ENCODE peak calls at places on chromosomes 16 and 17, in six cellular contexts. K is central memory CD4-positive, alpha-beta T cell; P is ovary; Q is body of pancreas; S is activated T-cell treated with anti-CD3 and anti-CD28 coated beads for 1 hour; Y is stimulated activated CD8-positive, alpha-beta memory T cell treated with anti-CD3 and anti-CD28 coated beads, Interleukin-15, amount 100 ng/mL, for 1 hour. E is an unnamed sample.

GRCh38 chr17:45850468-45850867 is 5.8 kb downstream of the SPPL2C start:
- DNase-seq in K (no peak), P (no peak), Q (no peak), S (no peak), Y (no peak), E (no peak)

GRCh38 chr16:3859875-3860274 is 20.6 kb downstream of the CREBBP start:
- DNase-seq in K (no peak), P (no peak), Q (no peak), S (no peak), Y (no peak), E (no peak)

GRCh38 chr16:88355389-88356123 is 27.2 kb upstream of the ZNF469 start:
- DNase-seq in K (no peak), P (no peak), Q (no peak), S (no peak), Y (no peak), E (no peak)

GRCh38 chr16:24445216-24445615 is 94.2 kb upstream of the RBBP6 start:
- DNase-seq in K (no peak), P (no peak), Q (no peak), S (no peak), Y (no peak), E (no peak)

GRCh38 chr16:626787-627457 is 3.9 kb upstream of the WFIKKN1 start:
- DNase-seq in K (no peak), P (peak; percentile 89), Q (peak; percentile 14), S (no peak), Y (no peak), E (peak; percentile 76)

GRCh38 chr17:50149099-50149424 is 1.4 kb downstream of the PPP1R9B start:
- DNase-seq in K (no peak), P (no peak), Q (no peak), S (no peak), Y (no peak), E (peak; percentile 29)

GRCh38 chr17:40510328-40510648 is 8.9 kb upstream of the TNS4 start:
- DNase-seq in K (no peak), P (no peak), Q (no peak), S (no peak), Y (no peak), E (no peak)

GRCh38 chr16:27199747-27200146 is 3.6 kb upstream of the KDM8 start:
- DNase-seq in K (peak; percentile 61), P (no peak), Q (no peak), S (no peak), Y (no peak), E (peak; percentile 63)

GRCh38 chr16:9072806-9073341 is 18.6 kb upstream of the HAPSTR1 start:
- DNase-seq in K (no peak), P (no peak), Q (no peak), S (no peak), Y (no peak), E (no peak)

GRCh38 chr17:66165537-66166123 is 26.3 kb downstream of the CEP112 start:
- DNase-seq in K (peak; percentile 43), P (no peak), Q (no peak), S (no peak), Y (no peak), E (peak; percentile 72)

GRCh38 chr17:9217151-9218067 is 196.1 kb downstream of the NTN1 start:
- DNase-seq in K (no peak), P (no peak), Q (no peak), S (no peak), Y (no peak), E (no peak)

GRCh38 chr16:11005611-11005975 is 61.2 kb downstream of the CLEC16A start:
- DNase-seq in K (no peak), P (no peak), Q (no peak), S (no peak), Y (no peak), E (no peak)

GRCh38 chr16:15950167-15950854 is 895 bp downstream of the ABCC1 start:
- DNase-seq in K (peak; percentile 66), P (peak; percentile 28), Q (peak; percentile 18), S (no peak), Y (no peak), E (peak; percentile 48)

GRCh38 chr17:77800832-77801231 is 157.7 kb upstream of the TNRC6C start:
- DNase-seq in K (no peak), P (no peak), Q (no peak), S (no peak), Y (no peak), E (no peak)

GRCh38 chr16:67733734-67734470 is 14.8 kb upstream of the GFOD2 start:
- DNase-seq in K (no peak), P (no peak), Q (no peak), S (no peak), Y (no peak), E (peak; percentile 10)

GRCh38 chr17:69696645-69697044 is 282.1 kb downstream of the MAP2K6 start:
- DNase-seq in K (no peak), P (no peak), Q (no peak), S (no peak), Y (no peak), E (no peak)

GRCh38 chr16:69930117-69930776 is 20.9 kb upstream of the CLEC18A start:
- DNase-seq in K (peak; percentile 26), P (peak; percentile 60), Q (peak; percentile 60), S (peak; percentile 15), Y (no peak), E (peak; percentile 78)

GRCh38 chr17:19578545-19578944 is 44.9 kb downstream of the SLC47A1 start:
- DNase-seq in K (no peak), P (no peak), Q (no peak), S (no peak), Y (no peak), E (peak; percentile 54)

GRCh38 chr17:15181816-15182215 is 83.3 kb downstream of the PMP22 start:
- DNase-seq in K (no peak), P (no peak), Q (no peak), S (no peak), Y (no peak), E (no peak)

GRCh38 chr16:81279375-81279774 is 35.4 kb upstream of the GAN start:
- DNase-seq in K (no peak), P (no peak), Q (no peak), S (no peak), Y (no peak), E (no peak)

GRCh38 chr17:66900126-66901010 is 64.1 kb upstream of the CACNG4 start:
- DNase-seq in K (no peak), P (no peak), Q (no peak), S (no peak), Y (no peak), E (peak; percentile 38)

GRCh38 chr17:54881255-54881972 is 19.2 kb upstream of the TOM1L1 start:
- DNase-seq in K (no peak), P (no peak), Q (no peak), S (no peak), Y (no peak), E (no peak)

GRCh38 chr17:36546418-36547093 is 1.8 kb downstream of the GGNBP2 start:
- DNase-seq in K (no peak), P (no peak), Q (no peak), S (no peak), Y (no peak), E (peak; percentile 12)

GRCh38 chr17:29107933-29108805 is 65.2 kb downstream of the PIPOX start:
- DNase-seq in K (no peak), P (no peak), Q (peak; percentile 94), S (no peak), Y (no peak), E (no peak)

GRCh38 chr16:26330654-26331053 is 638.9 kb downstream of the HS3ST4 start:
- DNase-seq in K (no peak), P (no peak), Q (no peak), S (no peak), Y (no peak), E (no peak)

GRCh38 chr16:24499193-24499814 is 40.1 kb upstream of the RBBP6 start:
- DNase-seq in K (no peak), P (no peak), Q (no peak), S (no peak), Y (no peak), E (peak; percentile 95)

GRCh38 chr17:62100050-62100449 is 35.0 kb upstream of the MED13 start:
- DNase-seq in K (no peak), P (no peak), Q (no peak), S (no peak), Y (no peak), E (no peak)

GRCh38 chr17:1651559-1651844 is 1.8 kb upstream of the RILP start:
- DNase-seq in K (no peak), P (no peak), Q (no peak), S (no peak), Y (no peak), E (no peak)

E was measured in A673.